ENCODE peak calls at places on chromosome 19, in seven cellular contexts. R, U, H, B, N, G and Y are unnamed samples.

GRCh38 chr19:49847731-49848696 is 2.9 kb upstream of the PTOV1 start:
- DNase-seq in H (peak), G (no peak), U (peak), R (no peak), N (no peak), B (no peak), Y (no peak)

GRCh38 chr19:45059258-45059965 is 16.9 kb downstream of the ZNF296 start:
- DNase-seq in U (peak), G (peak), N (peak), R (peak), H (no peak), B (peak), Y (peak)

GRCh38 chr19:45955905-45956608 is 17.6 kb downstream of the NOVA2 start:
- DNase-seq in N (no peak), B (no peak), G (peak), U (no peak), H (no peak), R (no peak), Y (no peak)

GRCh38 chr19:45098521-45099464 is 5.8 kb downstream of the PPP1R37 start:
- DNase-seq in R (peak), H (no peak), N (no peak), U (no peak), B (no peak), G (peak), Y (no peak)

GRCh38 chr19:43430142-43430710 is 15.5 kb downstream of the TEX101 start:
- DNase-seq in H (no peak), G (no peak), U (no peak), N (no peak), B (peak), R (no peak), Y (peak)

GRCh38 chr19:55621673-55622231 is 2.6 kb downstream of the ZNF784 start:
- DNase-seq in R (no peak), U (no peak), G (no peak), N (no peak), B (no peak), H (no peak), Y (no peak)

GRCh38 chr19:14248578-14249011 is 42.6 kb upstream of the ADGRL1 start:
- DNase-seq in U (peak), G (peak), H (no peak), R (no peak), N (peak), B (peak), Y (peak)

GRCh38 chr19:51599084-51599483 is 28.0 kb downstream of the ZNF175 start:
- DNase-seq in N (no peak), G (no peak), B (no peak), H (no peak), U (no peak), R (no peak), Y (no peak)

GRCh38 chr19:49338691-49339363 is 3.6 kb downstream of the CD37 start:
- DNase-seq in R (peak), H (no peak), N (peak), G (no peak), B (peak), U (peak), Y (peak)

GRCh38 chr19:17394891-17395415 is 957 bp upstream of the CCDC194 start:
- DNase-seq in R (peak), U (peak), G (peak), H (no peak), N (peak), B (no peak), Y (peak)

GRCh38 chr19:2338751-2339643 is 10.5 kb downstream of the SPPL2B start:
- DNase-seq in R (no peak), H (no peak), U (no peak), B (no peak), G (no peak), N (no peak), Y (no peak)

GRCh38 chr19:49889687-49890348 is 6.9 kb downstream of the IL4I1 start:
- DNase-seq in G (peak), R (peak), H (no peak), N (peak), U (peak), B (peak), Y (peak)

GRCh38 chr19:4304509-4305252 is at the start of gene FSD1:
- DNase-seq in R (no peak), H (no peak), N (no peak), U (peak), G (peak), B (peak), Y (peak)

GRCh38 chr19:35901055-35901644 is 810 bp upstream of the NFKBID start:
- DNase-seq in G (no peak), R (no peak), B (peak), H (peak), U (no peak), N (no peak), Y (no peak)

GRCh38 chr19:35902870-35903475 is 644 bp downstream of the HCST start:
- DNase-seq in H (no peak), N (no peak), B (no peak), U (no peak), G (no peak), R (no peak), Y (no peak)

GRCh38 chr19:35903550-35904179 is 1.3 kb downstream of the HCST start:
- DNase-seq in N (peak), R (peak), H (no peak), G (peak), U (peak), B (peak), Y (peak)

GRCh38 chr19:35899547-35900214 is 659 bp downstream of the NFKBID start:
- DNase-seq in N (peak), G (peak), B (peak), R (peak), U (peak), H (no peak), Y (peak)

DNA sequence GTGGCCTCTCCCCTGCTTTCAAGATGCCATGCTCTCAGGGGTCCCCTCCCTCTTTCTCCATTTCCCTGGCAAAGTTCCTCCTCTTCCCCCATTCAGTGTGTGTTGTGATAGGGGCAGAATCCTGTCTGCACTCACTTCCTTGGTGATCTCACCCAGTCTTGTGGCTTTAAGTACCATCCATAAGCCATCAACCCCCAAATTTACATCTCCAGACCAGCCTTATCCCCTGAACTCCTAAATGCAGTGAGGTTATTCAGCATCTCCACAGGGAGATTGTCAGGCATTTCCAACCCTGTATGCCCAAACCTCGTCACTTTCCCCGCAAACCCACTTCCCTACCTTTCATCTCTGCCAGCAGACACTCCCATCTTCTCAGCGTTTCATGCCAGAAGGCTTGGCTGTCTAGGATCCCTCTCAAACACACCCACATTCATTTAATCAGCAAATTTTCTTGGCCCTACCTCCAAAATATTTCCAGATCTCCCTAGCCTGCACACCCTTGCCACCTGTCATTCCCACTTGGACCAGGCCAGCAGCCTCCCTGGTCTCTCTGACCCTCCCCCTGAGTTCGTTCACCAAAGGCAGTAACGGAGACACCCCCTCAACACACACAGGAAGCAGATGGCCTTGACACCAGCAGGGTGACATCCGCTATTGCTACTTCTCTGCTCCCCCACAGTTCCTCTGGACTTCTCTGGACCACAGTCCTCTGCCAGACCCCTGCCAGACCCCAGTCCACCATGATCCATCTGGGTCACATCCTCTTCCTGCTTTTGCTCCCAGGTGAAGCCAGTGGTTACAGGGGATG is at the start of gene HCST:
- DNase-seq in R (no peak), U (no peak), N (no peak), G (no peak), H (peak), B (no peak), Y (peak)
- H3K4me3 ChIP-seq in R (peak), U (peak), N (peak), G (peak), H (peak), B (no peak), Y (peak)

GRCh38 chr19:1261512-1261862 is 7.6 kb upstream of the CIRBP start:
- DNase-seq in G (no peak), H (no peak), N (no peak), U (no peak), B (no peak), R (no peak), Y (no peak)
- TF ChIP-seq CTCF in G (no peak), H (no peak), N (no peak), U (peak), B (peak), R (no peak), Y (peak)

GRCh38 chr19:38389957-38390924 is 1.7 kb downstream of the SPRED3 start:
- DNase-seq in R (no peak), B (no peak), U (peak), G (no peak), H (no peak), N (no peak), Y (no peak)

GRCh38 chr19:38395381-38396127 is 7.1 kb downstream of the SPRED3 start:
- DNase-seq in B (no peak), G (no peak), H (no peak), U (no peak), R (no peak), N (no peak), Y (no peak)

GRCh38 chr19:38391911-38392464 is 3.5 kb downstream of the SPRED3 start:
- DNase-seq in G (no peak), R (no peak), B (no peak), U (no peak), N (no peak), H (no peak), Y (no peak)

GRCh38 chr19:38392707-38393308 is 4.3 kb downstream of the SPRED3 start:
- DNase-seq in U (peak), H (no peak), N (no peak), B (peak), R (peak), G (no peak), Y (no peak)

GRCh38 chr19:38394488-38394887 is 6.0 kb downstream of the SPRED3 start:
- DNase-seq in B (peak), H (no peak), U (no peak), N (no peak), R (no peak), G (no peak), Y (peak)
- H3K4me3 ChIP-seq in B (no peak), H (no peak), U (no peak), N (no peak), R (no peak), G (no peak), Y (no peak)

GRCh38 chr19:33245948-33246728 is 20.5 kb upstream of the SLC7A10 start:
- DNase-seq in H (no peak), B (no peak), N (no peak), G (no peak), R (no peak), U (peak), Y (peak)
- TF ChIP-seq CTCF in H (peak), B (peak), N (no peak), G (peak), R (no peak), U (peak), Y (peak)

GRCh38 chr19:23002690-23003422 is at the start of gene ZNF728:
- DNase-seq in B (no peak), H (no peak), U (peak), R (no peak), G (peak), N (peak), Y (no peak)
- H3K4me3 ChIP-seq in B (no peak), H (no peak), U (peak), R (peak), G (peak), N (peak), Y (no peak)

GRCh38 chr19:11597202-11598102 is at the start of gene ZNF627:
- DNase-seq in N (peak), B (peak), R (peak), H (peak), U (peak), G (peak), Y (peak)
- TF ChIP-seq CTCF in N (peak), B (peak), R (no peak), H (peak), U (peak), G (peak), Y (peak)

DNA sequence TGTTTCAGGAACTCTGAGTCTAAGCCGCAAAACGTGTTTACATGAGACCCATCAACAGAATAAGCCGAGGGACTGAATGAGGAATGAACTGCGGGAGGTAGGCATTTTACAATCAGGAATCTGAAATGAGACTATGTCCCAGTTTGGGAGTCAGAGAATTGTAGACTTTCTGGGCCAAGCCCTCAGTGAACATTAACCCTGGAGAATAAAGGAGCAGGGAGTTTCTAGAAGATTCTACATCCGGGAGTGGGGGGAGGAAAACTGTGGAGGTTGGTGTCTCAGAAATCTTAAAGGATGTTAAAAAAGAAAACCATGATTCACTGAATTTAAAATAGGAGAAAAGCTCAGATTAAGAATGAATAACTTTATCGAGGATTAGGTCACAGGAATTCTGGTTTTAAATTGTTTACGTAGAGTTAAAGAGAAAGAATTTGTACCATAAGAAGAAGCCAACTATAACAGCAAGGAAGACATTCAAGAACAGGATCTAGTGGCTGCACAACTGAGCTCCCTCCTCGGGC is 18.5 kb downstream of the RFX2 start:
- DNase-seq in H (no peak), G (no peak), N (no peak), U (no peak), B (peak), R (no peak), Y (no peak)
- H3K4me3 ChIP-seq in H (peak), G (peak), N (peak), U (peak), B (peak), R (peak), Y (no peak)

DNA sequence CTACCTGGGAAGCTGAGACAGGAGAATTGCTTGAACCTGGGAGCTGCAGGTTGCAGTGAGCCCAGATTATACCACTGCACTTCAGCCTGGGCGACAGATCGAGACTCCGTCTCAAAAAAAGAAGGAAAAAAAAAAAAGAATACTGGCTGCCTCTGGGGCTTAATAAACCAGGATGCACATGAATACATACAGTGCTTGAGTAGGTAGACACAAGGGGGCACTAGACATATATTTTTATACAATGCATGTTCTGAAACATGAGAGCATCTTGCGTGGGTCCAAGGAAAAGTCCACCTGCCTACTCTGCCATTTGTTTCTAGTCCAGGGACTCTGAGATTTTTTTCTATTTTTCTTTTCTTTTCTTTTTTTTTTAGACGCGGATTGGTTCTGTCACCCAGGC is 31.2 kb downstream of the KEAP1 start:
- DNase-seq in H (no peak), N (no peak), B (peak), G (no peak), R (no peak), U (peak), Y (peak)
- TF ChIP-seq CTCF in H (peak), N (no peak), B (peak), G (peak), R (no peak), U (peak), Y (peak)